ENCODE peak calls at places on chromosomes 5 and 9, in eight cellular contexts. Z is body of pancreas, X is GM23248, L is left lung, A is PC-3, D is SK-N-SH, B is neuronal stem cell, Q is left ventricle myocardium inferior. S is an unnamed sample.

GRCh38 chr5:74598731-74599624 is 41.5 kb downstream of the ENC1 start:
- DNase-seq in X (no peak), A (no peak), D (no peak), L (no peak), Q (no peak), Z (no peak), B (no peak), S (no peak)

GRCh38 chr9:137454506-137455360 is 4.4 kb downstream of the NSMF start:
- DNase-seq in Z (no peak), Q (peak; percentile 34), D (peak; percentile 75), A (no peak), L (peak; percentile 80), B (peak; percentile 69), X (peak; percentile 55), S (no peak)

GRCh38 chr5:76542887-76543690 is 80.1 kb downstream of the F2RL2 start:
- DNase-seq in L (no peak), B (no peak), X (no peak), Z (no peak), D (no peak), Q (no peak), A (no peak), S (peak; percentile 67)

GRCh38 chr9:20074291-20074690 is 285.5 kb upstream of the SLC24A2 start:
- DNase-seq in Z (no peak), Q (no peak), L (no peak), B (no peak), X (no peak), A (no peak), D (no peak), S (no peak)

GRCh38 chr5:52924458-52924857 is 64.7 kb upstream of the ITGA2 start:
- DNase-seq in Q (no peak), D (no peak), B (no peak), L (no peak), X (no peak), Z (no peak), A (no peak), S (no peak)

GRCh38 chr5:54785729-54786548 is 199.5 kb downstream of the ESM1 start:
- DNase-seq in A (peak; percentile 2), L (peak; percentile 47), B (no peak), D (peak; percentile 29), Z (no peak), Q (peak; percentile 60), X (peak; percentile 33), S (no peak)

GRCh38 chr5:2757563-2758311 is 6.3 kb upstream of the IRX2 start:
- DNase-seq in X (peak; percentile 97), Z (no peak), Q (no peak), L (peak; percentile 76), B (no peak), D (no peak), A (peak; percentile 92), S (no peak)

GRCh38 chr9:137685035-137685885 is 66.5 kb downstream of the EHMT1 start:
- DNase-seq in Q (no peak), L (no peak), B (no peak), Z (no peak), D (no peak), A (peak; percentile 21), X (peak; percentile 44), S (no peak)

GRCh38 chr5:143235423-143235822 is 168.1 kb downstream of the NR3C1 start:
- DNase-seq in B (no peak), D (no peak), Z (no peak), A (peak; percentile 50), Q (no peak), X (peak; percentile 96), L (no peak), S (no peak)

GRCh38 chr9:135508211-135508820 is 7.8 kb downstream of the MRPS2 start:
- DNase-seq in Z (peak; percentile 8), L (peak; percentile 29), D (peak; percentile 8), B (no peak), Q (no peak), X (no peak), A (no peak), S (no peak)

GRCh38 chr5:173883347-173883924 is 4.7 kb upstream of the CPEB4 start:
- DNase-seq in A (no peak), Z (no peak), D (no peak), Q (no peak), L (no peak), X (no peak), B (no peak), S (no peak)

GRCh38 chr5:126055348-126055729 is 367.9 kb upstream of the GRAMD2B start:
- DNase-seq in L (no peak), Z (no peak), Q (no peak), X (no peak), D (peak; percentile 21), A (peak; percentile 4), B (no peak), S (no peak)

GRCh38 chr9:126839301-126839700 is 21.1 kb upstream of the ZBTB34 start:
- DNase-seq in D (no peak), L (no peak), Z (no peak), Q (no peak), B (no peak), A (no peak), X (no peak), S (no peak)

DNA sequence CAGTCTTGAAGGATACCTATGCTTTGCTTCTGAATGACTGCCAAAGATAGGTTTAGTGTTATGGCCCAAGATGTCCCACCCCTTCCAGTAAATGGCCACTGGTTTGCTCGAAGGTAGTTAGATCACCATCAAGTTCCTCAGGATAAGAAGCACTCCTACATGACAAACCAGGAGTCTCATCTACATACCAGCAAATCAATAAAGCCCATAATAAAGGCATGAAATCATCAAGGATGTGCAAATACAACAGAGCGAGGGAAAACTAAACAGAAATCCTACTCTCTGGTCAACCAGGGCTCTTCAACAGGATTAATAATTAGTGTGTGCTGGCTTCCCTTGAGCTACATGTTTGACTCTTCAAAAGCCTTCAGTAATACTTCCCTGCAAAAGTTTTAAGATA is 141.0 kb downstream of the LHFPL2 start:
- DNase-seq in D (no peak), Z (no peak), X (no peak), A (peak; percentile 67), B (no peak), L (no peak), Q (no peak), S (no peak)
- H3K4me1 ChIP-seq in D (peaks cover 51% of the 10 kb centered on the region), Z (peaks cover 54% of the 10 kb centered on the region), X (peaks cover 65% of the 10 kb centered on the region), A (peaks cover 69% of the 10 kb centered on the region), B (peaks cover 30% of the 10 kb centered on the region), L (peaks cover 96% of the 10 kb centered on the region), Q (peaks cover 83% of the 10 kb centered on the region), S (no peaks in the 10 kb centered on the region)

GRCh38 chr5:141399555-141400258 is 2.0 kb downstream of the PCDHGB5 start:
- DNase-seq in L (no peak), X (no peak), D (no peak), Z (no peak), B (no peak), A (no peak), Q (no peak), S (no peak)
- H3K9me3 ChIP-seq in L (peaks cover 74% of the 10 kb centered on the region), X (no peaks in the 10 kb centered on the region), D (peaks cover 7% of the 10 kb centered on the region), Z (peaks cover 64% of the 10 kb centered on the region), B (peaks cover 74% of the 10 kb centered on the region), A (peaks cover 7% of the 10 kb centered on the region), Q (peaks cover 93% of the 10 kb centered on the region), S (peaks cover 4% of the 10 kb centered on the region)

GRCh38 chr5:10420468-10420867 is 21.2 kb upstream of the ROPN1L start:
- DNase-seq in X (no peak), B (no peak), L (no peak), Z (no peak), D (peak; percentile 55), A (no peak), Q (no peak), S (no peak)

GRCh38 chr5:10418654-10419345 is 22.9 kb upstream of the ROPN1L start:
- DNase-seq in L (no peak), A (no peak), Z (no peak), D (no peak), B (no peak), Q (no peak), X (no peak), S (no peak)

GRCh38 chr5:10420926-10421325 is 20.8 kb upstream of the ROPN1L start:
- DNase-seq in B (no peak), Z (no peak), L (no peak), X (peak; percentile 65), Q (no peak), D (no peak), A (peak; percentile 48), S (no peak)

GRCh38 chr5:10421841-10422691 is 19.6 kb upstream of the ROPN1L start:
- DNase-seq in D (no peak), L (no peak), Q (no peak), A (no peak), B (no peak), X (no peak), Z (no peak), S (no peak)

GRCh38 chr5:10416868-10417267 is 24.8 kb upstream of the ROPN1L start:
- DNase-seq in L (no peak), X (no peak), A (no peak), Q (no peak), D (no peak), B (no peak), Z (peak; percentile 44), S (no peak)
- H3K36me3 ChIP-seq in L (peaks cover 97% of the 10 kb centered on the region), X (peaks cover 85% of the 10 kb centered on the region), A (peaks cover 93% of the 10 kb centered on the region), Q (peaks cover 100% of the 10 kb centered on the region), D (peaks cover 80% of the 10 kb centered on the region), B (peaks cover 100% of the 10 kb centered on the region), Z (no peaks in the 10 kb centered on the region), S (peaks cover 82% of the 10 kb centered on the region)

DNA sequence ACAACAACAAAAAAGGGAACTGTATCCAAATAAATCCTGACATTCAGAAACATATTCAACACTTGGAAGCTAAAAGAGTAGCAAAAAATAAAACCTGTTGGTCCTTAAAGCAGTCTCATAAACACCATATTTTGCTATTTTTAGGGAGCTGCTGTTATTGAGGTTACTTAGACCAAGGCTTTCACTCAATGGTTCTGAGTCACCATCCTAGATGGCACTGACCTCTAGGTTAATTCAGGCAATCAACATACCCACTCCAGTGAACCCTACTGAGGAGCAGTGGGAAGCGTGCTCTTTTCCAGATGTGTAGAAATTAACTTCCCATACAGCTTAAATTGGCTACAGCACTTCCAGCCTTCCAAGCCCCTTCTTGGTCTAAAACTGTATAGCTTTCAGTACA is 5.2 kb downstream of the GNAQ start:
- DNase-seq in D (no peak), Q (no peak), Z (no peak), A (no peak), X (peak; percentile 50), B (no peak), L (no peak), S (no peak)
- H3K4me1 ChIP-seq in D (peaks cover 34% of the 10 kb centered on the region), Q (peaks cover 64% of the 10 kb centered on the region), Z (peaks cover 38% of the 10 kb centered on the region), A (no peaks in the 10 kb centered on the region), X (peaks cover 60% of the 10 kb centered on the region), B (peaks cover 6% of the 10 kb centered on the region), L (peaks cover 76% of the 10 kb centered on the region), S (peaks cover 14% of the 10 kb centered on the region)

S was measured in effector memory CD4-positive, alpha-beta T cell.